ENCODE peak calls at places on chromosomes 6 and 20, in four cellular contexts. O is fibroblast of lung, Y is stomach, P is SJSA1. A is an unnamed sample.
A peak's percentile ranks its signal among the peaks of the same experiment; 100 is the strongest.

GRCh38 chr20:47727909-47728361 is 57.3 kb downstream of the SULF2 start:
- DNase-seq in O (no peak), Y (no peak), P (no peak), A (no peak)

GRCh38 chr6:16624631-16625299 is 136.5 kb downstream of the ATXN1 start:
- DNase-seq in O (no peak), Y (no peak), P (no peak), A (no peak)

GRCh38 chr6:5529733-5530132 is 268.4 kb downstream of the FARS2 start:
- DNase-seq in O (peak; percentile 30), Y (no peak), P (no peak), A (no peak)

GRCh38 chr6:14797875-14798593 is 447.8 kb upstream of the JARID2 start:
- DNase-seq in O (no peak), Y (no peak), P (no peak), A (no peak)

GRCh38 chr6:40340957-40341356 is 246.2 kb downstream of the LRFN2 start:
- DNase-seq in O (no peak), Y (no peak), P (no peak), A (no peak)

GRCh38 chr20:47576516-47577033 is 74.9 kb downstream of the NCOA3 start:
- DNase-seq in O (peak; percentile 93), Y (peak; percentile 55), P (peak; percentile 54), A (peak; percentile 74)

GRCh38 chr6:46626228-46626909 is 26.2 kb downstream of the CYP39A1 start:
- DNase-seq in O (no peak), Y (no peak), P (peak; percentile 35), A (no peak)

GRCh38 chr20:10469599-10469998 is 34.5 kb downstream of the SLX4IP start:
- DNase-seq in O (peak; percentile 77), Y (no peak), P (peak; percentile 58), A (peak; percentile 65)

GRCh38 chr6:22882581-22882980 is 313.2 kb downstream of the HDGFL1 start:
- DNase-seq in O (peak; percentile 22), Y (no peak), P (no peak), A (no peak)
- H3K9me3 ChIP-seq in O (no peaks in the 10 kb centered on the region), Y (no peaks in the 10 kb centered on the region), P (no peaks in the 10 kb centered on the region), A (no peaks in the 10 kb centered on the region)

DNA sequence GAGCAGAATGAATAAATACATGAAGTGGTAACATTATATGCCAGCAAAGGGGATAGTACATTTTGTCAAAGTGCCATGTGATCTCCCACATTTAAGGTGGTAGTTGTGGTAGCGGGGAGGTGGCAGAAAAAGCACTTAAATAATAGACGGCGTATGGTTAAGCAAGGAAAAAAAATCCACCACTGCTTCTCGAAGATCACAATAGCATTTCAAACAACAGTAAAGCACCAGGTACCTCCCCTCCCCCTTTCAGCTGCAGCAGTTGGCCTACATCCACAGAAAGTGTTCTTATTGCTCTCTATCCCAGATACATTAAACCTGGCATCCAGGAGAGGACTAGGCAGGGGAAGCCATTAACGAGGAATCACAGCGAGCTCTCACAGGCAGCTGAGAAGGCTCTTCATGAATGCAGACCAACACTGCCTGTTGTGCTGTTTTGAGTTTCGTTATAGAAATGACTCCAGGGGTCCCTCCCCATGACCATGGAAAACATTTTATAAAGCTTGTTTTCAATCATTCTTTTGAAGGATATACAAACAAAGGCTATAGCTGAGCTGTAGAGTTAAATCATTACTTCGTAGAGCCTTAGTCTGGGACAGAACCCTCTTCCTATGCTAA is 11.8 kb downstream of the FYN start:
- DNase-seq in O (no peak), Y (no peak), P (no peak), A (no peak)
- H3K9me3 ChIP-seq in O (no peaks in the 10 kb centered on the region), Y (no peaks in the 10 kb centered on the region), P (no peaks in the 10 kb centered on the region), A (no peaks in the 10 kb centered on the region)

DNA sequence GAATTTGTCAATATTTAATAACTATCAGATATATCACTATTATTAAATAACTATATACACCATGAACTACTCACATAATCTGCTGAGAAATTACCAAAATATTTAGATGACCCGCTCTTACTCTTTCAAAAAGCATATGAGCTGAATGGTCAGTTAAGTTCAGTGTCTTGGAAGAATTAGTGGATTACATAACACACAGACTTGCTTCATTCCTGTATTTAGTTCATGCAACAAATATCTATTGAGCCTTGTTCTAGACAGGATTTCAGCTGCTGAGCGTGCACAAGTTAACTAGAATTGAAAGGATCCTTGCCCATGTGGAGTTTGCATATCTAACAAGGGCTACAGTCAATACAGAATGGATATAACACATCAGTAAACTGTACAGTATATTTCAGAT is 566.3 kb downstream of the CBLN4 start:
- DNase-seq in O (no peak), Y (no peak), P (no peak), A (no peak)
- H3K9me3 ChIP-seq in O (no peaks in the 10 kb centered on the region), Y (no peaks in the 10 kb centered on the region), P (no peaks in the 10 kb centered on the region), A (no peaks in the 10 kb centered on the region)

GRCh38 chr20:49290608-49291191 is 12.8 kb upstream of the ZNFX1 start:
- DNase-seq in O (no peak), Y (no peak), P (no peak), A (no peak)

GRCh38 chr20:49288250-49288751 is 10.4 kb upstream of the ZNFX1 start:
- DNase-seq in O (no peak), Y (no peak), P (no peak), A (no peak)

GRCh38 chr20:49287555-49288249 is 9.8 kb upstream of the ZNFX1 start:
- DNase-seq in O (peak; percentile 82), Y (no peak), P (peak; percentile 73), A (no peak)

GRCh38 chr20:49286689-49287551 is 9.1 kb upstream of the ZNFX1 start:
- DNase-seq in O (peak; percentile 76), Y (no peak), P (peak; percentile 64), A (no peak)

GRCh38 chr20:49288784-49289696 is 11.2 kb upstream of the ZNFX1 start:
- DNase-seq in O (no peak), Y (no peak), P (no peak), A (no peak)
- H3K9me3 ChIP-seq in O (peaks cover 5% of the 10 kb centered on the region), Y (peaks cover 20% of the 10 kb centered on the region), P (peaks cover 19% of the 10 kb centered on the region), A (peaks cover 36% of the 10 kb centered on the region)